ENCODE peak calls at places on chromosomes 7 and 10, in four cellular contexts. D is A549, Z is GM12878, N is HepG2. V is an unnamed sample.

GRCh38 chr10:271201-271600 is 135.9 kb downstream of the ZMYND11 start:
- DNase-seq in D (no peak), Z (no peak), N (no peak), V (no peak)

GRCh38 chr10:102120987-102121738 is 995 bp upstream of the LDB1 start:
- DNase-seq in D (no peak), Z (no peak), N (no peak), V (peak)

GRCh38 chr7:157496426-157497275 is 159.8 kb downstream of the DNAJB6 start:
- DNase-seq in D (no peak), Z (no peak), N (no peak), V (no peak)

GRCh38 chr10:101301111-101301731 is 52.7 kb upstream of the BTRC start:
- DNase-seq in D (peak), Z (no peak), N (peak), V (peak)

GRCh38 chr7:21898265-21898930 is 47.3 kb downstream of the CDCA7L start:
- DNase-seq in D (no peak), Z (peak), N (no peak), V (no peak)

GRCh38 chr7:75533926-75534325 is 41.8 kb downstream of the SPDYE5 start:
- DNase-seq in D (no peak), Z (no peak), N (no peak), V (peak)

GRCh38 chr10:51905050-51905449 is 205.7 kb upstream of the CSTF2T start:
- DNase-seq in D (no peak), Z (no peak), N (no peak), V (no peak)

GRCh38 chr7:72538856-72539255 is 126.7 kb upstream of the CALN1 start:
- DNase-seq in D (no peak), Z (no peak), N (peak), V (no peak)

GRCh38 chr7:117654780-117655179 is 175.0 kb downstream of the CFTR start:
- DNase-seq in D (no peak), Z (no peak), N (no peak), V (no peak)

GRCh38 chr7:143384741-143385631 is 3.8 kb downstream of the ZYX start:
- DNase-seq in D (no peak), Z (no peak), N (no peak), V (no peak)

GRCh38 chr10:114616516-114616915 is 41.6 kb downstream of the ABLIM1 start:
- DNase-seq in D (no peak), Z (no peak), N (no peak), V (no peak)

GRCh38 chr7:83835424-83835823 is 186.5 kb upstream of the SEMA3E start:
- DNase-seq in D (no peak), Z (no peak), N (no peak), V (no peak)

GRCh38 chr7:156234666-156235494 is 405.7 kb upstream of the RNF32 start:
- DNase-seq in D (no peak), Z (no peak), N (no peak), V (no peak)

GRCh38 chr10:19656420-19657042 is 159.7 kb upstream of the PLXDC2 start:
- DNase-seq in D (no peak), Z (no peak), N (peak), V (no peak)

GRCh38 chr7:87152112-87152896 is at the start of gene DMTF1:
- DNase-seq in D (peak), Z (peak), N (peak), V (peak)

GRCh38 chr10:109978481-109978880 is 29.3 kb upstream of the ADD3 start:
- DNase-seq in D (no peak), Z (no peak), N (peak), V (peak)

GRCh38 chr10:19772958-19773357 is 43.3 kb upstream of the PLXDC2 start:
- DNase-seq in D (no peak), Z (no peak), N (no peak), V (no peak)

GRCh38 chr7:74398426-74398825 is 55.3 kb upstream of the GTF2IRD1 start:
- DNase-seq in D (no peak), Z (no peak), N (no peak), V (peak)

GRCh38 chr10:13414855-13415254 is 66.8 kb upstream of the SEPHS1 start:
- DNase-seq in D (no peak), Z (no peak), N (peak), V (peak)

GRCh38 chr10:103278424-103278823 is 1.5 kb downstream of the INA start:
- DNase-seq in D (no peak), Z (no peak), N (no peak), V (no peak)

GRCh38 chr10:78982726-78983125 is 86.0 kb upstream of the ZMIZ1 start:
- DNase-seq in D (no peak), Z (no peak), N (no peak), V (no peak)

GRCh38 chr10:78981970-78982281 is 86.8 kb upstream of the ZMIZ1 start:
- DNase-seq in D (no peak), Z (no peak), N (peak), V (no peak)

GRCh38 chr10:78985973-78986372 is 82.8 kb upstream of the ZMIZ1 start:
- DNase-seq in D (no peak), Z (no peak), N (no peak), V (no peak)

GRCh38 chr10:78981257-78981969 is 87.4 kb upstream of the ZMIZ1 start:
- DNase-seq in D (no peak), Z (no peak), N (no peak), V (no peak)

GRCh38 chr10:78983608-78984007 is 85.2 kb upstream of the ZMIZ1 start:
- DNase-seq in D (no peak), Z (no peak), N (no peak), V (no peak)
- TF ChIP-seq CHD2 in D (no peak), Z (no peak), N (no peak), V (no peak)

DNA sequence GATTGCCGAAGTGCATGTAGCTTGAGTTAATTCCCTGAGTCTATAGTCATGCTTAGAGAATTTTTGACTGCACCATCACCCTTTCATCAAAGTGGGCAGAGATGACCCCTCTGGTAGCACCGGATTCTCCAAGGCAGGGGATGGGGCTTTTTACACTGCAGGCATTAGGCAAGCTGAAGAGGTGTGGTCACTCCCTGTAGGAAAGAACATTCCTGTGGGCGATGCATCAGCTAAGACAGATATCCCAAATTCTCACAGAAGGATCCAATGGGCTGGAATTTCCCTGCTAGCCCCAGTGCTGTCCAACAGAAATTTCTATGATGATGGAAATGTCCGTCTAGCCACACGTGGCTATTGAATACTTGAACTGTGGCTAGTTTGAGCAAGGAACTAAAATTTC is 118.2 kb downstream of the ADAM12 start:
- DNase-seq in D (no peak), Z (no peak), N (no peak), V (no peak)
- TF ChIP-seq MYC in D (no peak), Z (no peak), N (no peak), V (no peak)

DNA sequence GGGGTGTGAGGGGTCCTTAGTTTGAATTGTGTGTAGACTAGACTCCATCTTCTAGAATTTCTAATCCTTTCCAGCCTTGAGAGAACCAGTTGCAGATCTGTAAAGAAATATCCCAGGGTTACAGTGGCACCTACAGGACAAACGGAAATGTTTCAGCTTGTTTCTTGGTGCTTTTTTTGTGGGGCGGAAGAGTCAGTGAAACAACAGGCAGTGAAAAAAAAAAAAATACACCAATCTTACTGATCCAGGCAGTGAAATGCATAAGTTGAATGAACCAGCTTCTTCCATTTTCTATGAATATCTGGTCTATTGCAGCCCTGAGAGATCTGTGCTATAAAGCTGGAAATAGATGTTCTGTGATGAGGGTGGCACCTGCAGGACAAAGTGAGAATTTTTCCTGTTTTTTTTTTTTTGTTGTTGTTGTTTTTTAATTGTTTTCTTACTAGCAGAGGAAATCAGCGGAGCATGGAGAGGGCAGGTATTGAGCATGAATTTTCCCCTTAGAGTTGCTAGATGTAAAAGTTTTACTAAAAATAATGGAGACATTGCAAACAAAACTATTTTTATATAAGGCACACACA is 81.9 kb upstream of the DYNC1I1 start:
- DNase-seq in D (peak), Z (peak), N (peak), V (peak)
- TF ChIP-seq CHD2 in D (no peak), Z (no peak), N (no peak), V (no peak)

GRCh38 chr10:71621783-71622526 is 97.6 kb downstream of the C10orf105 start:
- DNase-seq in D (no peak), Z (no peak), N (peak), V (no peak)
- TF ChIP-seq MYC in D (no peak), Z (no peak), N (no peak), V (no peak)

DNA sequence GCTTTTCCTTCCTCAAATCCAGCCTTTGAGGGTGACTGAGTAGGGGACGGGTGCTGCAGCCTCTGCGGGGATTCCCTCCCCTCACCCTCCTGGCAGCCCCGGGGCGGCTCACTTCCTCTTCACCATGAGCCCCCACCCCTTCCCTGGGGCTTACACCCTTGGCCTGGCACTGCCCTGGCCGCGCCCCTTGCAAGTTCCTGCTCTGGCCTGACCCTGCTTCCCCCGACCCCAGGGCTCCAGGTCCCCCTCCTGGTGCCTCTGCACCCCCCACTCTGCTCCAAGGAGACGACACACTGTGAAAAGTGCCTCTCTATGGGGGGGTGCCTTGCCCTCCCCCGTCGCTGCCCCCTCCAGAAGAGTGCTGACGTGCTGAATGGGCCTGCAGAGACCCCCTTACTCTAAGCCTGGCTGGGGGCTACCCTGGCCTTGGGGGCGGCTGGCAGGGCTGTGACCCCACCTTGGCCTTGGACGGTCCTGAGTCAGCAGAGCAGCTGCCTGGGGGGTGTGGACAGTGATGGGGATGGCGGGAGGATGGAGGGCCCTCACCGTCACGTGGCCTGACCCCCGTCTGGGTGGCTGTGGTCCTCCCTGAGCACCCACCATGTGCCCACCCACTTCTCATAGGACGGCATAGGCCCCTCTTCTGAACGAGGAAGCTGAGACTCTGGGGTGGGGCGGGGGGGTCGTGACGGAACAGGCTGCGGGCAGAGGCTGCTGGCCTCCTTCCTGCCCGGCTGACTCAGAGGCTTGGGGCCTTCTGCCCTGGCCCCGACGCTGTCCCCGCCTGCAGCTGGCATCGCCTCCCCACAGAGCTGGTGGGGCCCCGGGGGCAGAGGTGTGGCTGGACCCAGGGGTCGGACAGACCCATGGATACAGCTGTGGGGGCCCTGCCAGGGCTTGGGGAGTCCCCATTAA is 9.8 kb downstream of the LFNG start:
- DNase-seq in D (peak), Z (no peak), N (no peak), V (no peak)
- TF ChIP-seq CHD2 in D (no peak), Z (peak), N (no peak), V (no peak)

DNA sequence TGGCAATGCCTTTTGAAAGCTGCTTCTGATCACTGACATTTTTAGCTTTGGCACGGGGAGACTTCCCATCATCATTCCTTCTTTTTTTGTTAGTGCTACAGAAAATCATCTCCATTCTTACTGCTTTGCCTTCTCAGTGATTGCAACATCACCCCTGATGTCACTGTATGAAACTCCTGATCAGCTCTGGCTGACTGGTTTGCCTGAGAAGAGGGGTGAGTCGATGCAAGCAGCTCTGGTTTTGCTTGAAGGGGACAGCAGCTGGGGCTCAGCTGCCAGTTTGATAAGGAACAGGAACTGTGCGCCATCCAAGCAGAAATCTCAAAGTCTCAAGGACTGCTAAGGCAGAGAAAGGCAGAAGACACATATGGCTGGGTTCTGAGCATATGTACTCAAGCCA is 808.5 kb upstream of the CELF2 start:
- DNase-seq in D (no peak), Z (no peak), N (no peak), V (no peak)
- TF ChIP-seq MYC in D (no peak), Z (no peak), N (no peak), V (no peak)